ENCODE peak calls at places on chromosomes 2 and 18, in five cellular contexts. I, F, V, M and Q are unnamed samples.

GRCh38 chr18:80187956-80188642 is 59.2 kb downstream of the PARD6G start:
- DNase-seq in I (no peak), M (no peak), F (no peak), V (no peak), Q (no peak)

GRCh38 chr2:24779121-24779520 is 14.1 kb downstream of the PTRHD1 start:
- DNase-seq in F (no peak), I (no peak), V (no peak), M (no peak), Q (no peak)

GRCh38 chr2:240783819-240784621 is 36.0 kb downstream of the KIF1A start:
- DNase-seq in F (no peak), I (no peak), M (no peak), V (no peak), Q (no peak)

GRCh38 chr2:238260879-238261278 is 21.0 kb upstream of the HES6 start:
- DNase-seq in I (no peak), M (no peak), V (no peak), F (no peak), Q (no peak)

GRCh38 chr18:36296591-36297418 is 708 bp upstream of the FHOD3 start:
- DNase-seq in I (no peak), V (peak; percentile 47), M (peak; percentile 81), F (peak; percentile 64), Q (peak; percentile 56)

GRCh38 chr2:26932974-26933373 is 37.5 kb upstream of the MAPRE3 start:
- DNase-seq in I (no peak), M (peak; percentile 31), V (no peak), F (no peak), Q (no peak)

GRCh38 chr2:236444187-236444586 is 125.4 kb upstream of the ACKR3 start:
- DNase-seq in F (no peak), V (no peak), M (no peak), I (no peak), Q (no peak)

GRCh38 chr18:79720359-79720733 is 40.7 kb downstream of the CTDP1 start:
- DNase-seq in F (no peak), M (no peak), V (no peak), I (no peak), Q (no peak)

GRCh38 chr18:50162486-50163304 is 32.3 kb downstream of the MYO5B start:
- DNase-seq in I (no peak), M (no peak), F (no peak), V (no peak), Q (no peak)

GRCh38 chr2:66440011-66440542 is 5.2 kb downstream of the MEIS1 start:
- DNase-seq in M (no peak), F (peak; percentile 70), V (no peak), I (no peak), Q (no peak)

GRCh38 chr2:178730049-178730448 is 77.2 kb downstream of the TTN start:
- DNase-seq in F (no peak), I (no peak), V (no peak), M (no peak), Q (no peak)

GRCh38 chr18:55485666-55486065 is 102.3 kb downstream of the TCF4 start:
- DNase-seq in I (no peak), F (peak; percentile 64), M (no peak), V (no peak), Q (peak; percentile 71)

GRCh38 chr2:126915903-126916302 is 17.2 kb downstream of the TEX51 start:
- DNase-seq in F (no peak), V (no peak), M (peak; percentile 7), I (no peak), Q (no peak)

GRCh38 chr2:213246665-213247281 is 37.5 kb upstream of the SPAG16 start:
- DNase-seq in M (peak; percentile 40), I (peak; percentile 16), V (no peak), F (peak; percentile 73), Q (no peak)

GRCh38 chr18:49838381-49838780 is 25.0 kb upstream of the ACAA2 start:
- DNase-seq in M (no peak), F (no peak), V (no peak), I (no peak), Q (no peak)

GRCh38 chr18:27748336-27748735 is 428.6 kb downstream of the CDH2 start:
- DNase-seq in F (no peak), M (no peak), I (no peak), V (no peak), Q (no peak)

GRCh38 chr2:4134881-4135565 is 431.6 kb downstream of the DCDC2C start:
- DNase-seq in M (no peak), F (no peak), I (no peak), V (no peak), Q (no peak)

GRCh38 chr2:150483532-150483931 is 3.9 kb downstream of the RND3 start:
- DNase-seq in I (no peak), F (peak; percentile 29), M (no peak), V (no peak), Q (no peak)

GRCh38 chr18:22088976-22089375 is 80.4 kb upstream of the GATA6 start:
- DNase-seq in V (no peak), F (no peak), I (no peak), M (no peak), Q (no peak)

GRCh38 chr2:88692187-88692586 is 714 bp downstream of the RPIA start:
- DNase-seq in F (peak; percentile 8), M (peak; percentile 41), I (peak; percentile 48), V (peak; percentile 13), Q (no peak)

GRCh38 chr2:11652141-11652540 is 17.9 kb downstream of the NTSR2 start:
- DNase-seq in M (no peak), I (no peak), V (no peak), F (no peak), Q (no peak)

GRCh38 chr2:10913501-10914271 is 2.0 kb downstream of the KCNF1 start:
- DNase-seq in I (no peak), F (no peak), M (no peak), V (no peak), Q (no peak)

GRCh38 chr18:54013452-54013851 is 211.0 kb downstream of the MBD2 start:
- DNase-seq in F (no peak), I (no peak), M (no peak), V (no peak), Q (no peak)

GRCh38 chr2:234676859-234677450 is 180.1 kb upstream of the ARL4C start:
- DNase-seq in I (no peak), F (no peak), V (no peak), M (no peak), Q (no peak)

GRCh38 chr2:79630972-79631551 is 118.2 kb downstream of the CTNNA2 start:
- DNase-seq in M (no peak), V (no peak), I (no peak), F (no peak), Q (no peak)